ENCODE peak calls at places on chromosomes 3 and 15, in four cellular contexts. N is mesenchymal stem cell, J is IMR-90, A is H9. X is an unnamed sample.

GRCh38 chr3:42780892-42781700 is 8.0 kb upstream of the CCDC13 start:
- DNase-seq in J (peak), A (no peak), N (peak), X (no peak)

GRCh38 chr3:16482770-16483531 is 30.5 kb downstream of the RFTN1 start:
- DNase-seq in N (peak), J (peak), A (peak), X (peak)

GRCh38 chr3:195438371-195438770 is 4.4 kb downstream of the ACAP2 start:
- DNase-seq in J (no peak), A (no peak), N (no peak), X (no peak)

GRCh38 chr3:137761563-137762503 is 2.3 kb upstream of the SOX14 start:
- DNase-seq in N (no peak), A (peak), J (no peak), X (peak)

GRCh38 chr3:128946411-128946810 is 47.5 kb downstream of the CFAP92 start:
- DNase-seq in J (peak), A (no peak), N (peak), X (no peak)

GRCh38 chr15:95718441-95718840 is 612.1 kb upstream of the NR2F2 start:
- DNase-seq in N (no peak), A (no peak), J (no peak), X (no peak)

GRCh38 chr3:22392859-22393258 is 641.8 kb upstream of the ZNF385D start:
- DNase-seq in A (no peak), N (no peak), J (no peak), X (no peak)

GRCh38 chr3:17013050-17013449 is 128.3 kb downstream of the PLCL2 start:
- DNase-seq in J (no peak), N (no peak), A (no peak), X (no peak)

GRCh38 chr3:196144383-196145105 is 62.7 kb upstream of the TFRC start:
- DNase-seq in N (peak), A (no peak), J (peak), X (no peak)

GRCh38 chr3:50436063-50436674 is 67.3 kb downstream of the CACNA2D2 start:
- DNase-seq in N (peak), J (peak), A (peak), X (peak)

GRCh38 chr3:129422897-129423296 is 5.5 kb downstream of the EFCAB12 start:
- DNase-seq in J (no peak), A (no peak), N (no peak), X (no peak)

GRCh38 chr3:151403246-151403645 is 18.7 kb upstream of the P2RY12 start:
- DNase-seq in N (no peak), J (peak), A (no peak), X (no peak)

GRCh38 chr3:43161684-43162512 is 56.0 kb upstream of the POMGNT2 start:
- DNase-seq in N (peak), A (peak), J (peak), X (no peak)

GRCh38 chr15:29435811-29436210 is 166.2 kb upstream of the NSMCE3 start:
- DNase-seq in J (no peak), N (no peak), A (no peak), X (no peak)

GRCh38 chr3:11532865-11533490 is 110.7 kb downstream of the VGLL4 start:
- DNase-seq in N (no peak), J (peak), A (no peak), X (no peak)

GRCh38 chr15:66098019-66098363 is 155.6 kb downstream of the MEGF11 start:
- DNase-seq in A (no peak), N (no peak), J (no peak), X (no peak)

GRCh38 chr3:107826727-107827126 is 264.1 kb downstream of the CD47 start:
- DNase-seq in A (no peak), N (no peak), J (no peak), X (no peak)

GRCh38 chr3:99875925-99876781 is 58.5 kb downstream of the CMSS1 start:
- DNase-seq in A (peak), N (peak), J (peak), X (peak)

GRCh38 chr3:153958635-153959320 is 162.4 kb upstream of the ARHGEF26 start:
- DNase-seq in N (peak), A (no peak), J (no peak), X (no peak)

GRCh38 chr3:183812746-183813445 is 12.5 kb downstream of the MAP6D1 start:
- DNase-seq in A (no peak), N (no peak), J (no peak), X (no peak)

GRCh38 chr15:99102332-99103235 is 2.3 kb upstream of the SYNM start:
- DNase-seq in J (no peak), A (no peak), N (no peak), X (no peak)

GRCh38 chr3:134685881-134686802 is 35.3 kb upstream of the KY start:
- DNase-seq in J (peak), A (no peak), N (peak), X (no peak)

GRCh38 chr3:54917172-54917571 is 10.7 kb downstream of the LRTM1 start:
- DNase-seq in J (peak), N (no peak), A (no peak), X (no peak)

GRCh38 chr3:96843505-96844203 is 29.3 kb downstream of the EPHA6 start:
- DNase-seq in N (no peak), J (no peak), A (no peak), X (no peak)

GRCh38 chr3:71305246-71306206 is 278.0 kb downstream of the FOXP1 start:
- DNase-seq in J (peak), N (peak), A (peak), X (peak)

DNA sequence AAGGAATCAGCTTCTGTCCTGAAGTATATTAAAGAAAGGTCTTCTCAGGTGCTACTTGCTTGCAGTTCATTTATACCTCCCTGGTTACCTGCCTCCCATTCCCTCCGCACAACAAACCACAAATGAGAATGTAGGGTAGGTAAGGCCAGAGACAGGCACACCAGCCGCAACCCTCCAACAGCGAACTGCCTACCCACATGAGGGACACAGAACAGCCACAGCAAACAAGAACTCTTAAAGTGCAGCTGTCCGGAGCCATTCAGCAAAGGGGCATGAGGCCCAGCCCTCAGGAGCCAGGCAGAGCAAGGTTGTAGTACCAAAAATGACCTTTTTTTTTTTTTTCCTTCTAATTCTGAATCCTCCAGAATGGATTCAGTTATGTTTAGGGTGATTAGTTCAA is 52.4 kb downstream of the SPSB4 start:
- DNase-seq in J (no peak), N (no peak), A (no peak), X (no peak)
- H2BK5ac ChIP-seq in J (no peak), N (no peak), A (no peak), X (no peak)

DNA sequence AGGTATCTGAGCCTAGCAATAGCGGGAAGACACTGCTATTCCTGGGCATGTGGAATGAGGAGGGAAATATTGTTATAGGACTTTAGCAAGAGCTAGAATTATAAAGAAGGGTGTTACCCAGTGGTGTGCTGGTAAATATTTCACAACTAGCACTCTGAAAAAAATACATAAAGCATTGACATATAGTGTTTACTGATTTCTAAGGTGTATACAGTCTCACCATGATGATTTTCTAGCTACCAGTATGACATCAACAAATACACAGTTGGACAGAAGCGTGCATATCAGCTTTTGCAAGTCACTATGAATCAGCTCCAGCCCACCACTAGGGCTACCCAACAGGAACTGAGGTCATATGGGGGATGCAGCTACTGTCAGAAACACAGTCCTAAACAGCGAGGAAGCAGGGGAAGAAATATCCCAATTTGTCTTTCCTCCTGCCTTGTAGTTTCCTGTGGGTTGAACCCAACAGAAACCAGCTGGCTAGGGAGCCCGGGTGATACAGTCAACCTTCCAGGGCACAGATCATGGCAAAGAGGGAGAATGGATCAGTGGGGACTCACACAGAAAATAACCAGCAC is 39.6 kb downstream of the HGD start:
- DNase-seq in N (peak), A (no peak), J (peak), X (no peak)
- H2BK5ac ChIP-seq in N (no peak), A (no peak), J (peak), X (no peak)

GRCh38 chr15:73081321-73081958 is 29.2 kb downstream of the NEO1 start:
- DNase-seq in A (no peak), J (peak), N (peak), X (no peak)
- H2BK5ac ChIP-seq in A (no peak), J (no peak), N (no peak), X (no peak)

DNA sequence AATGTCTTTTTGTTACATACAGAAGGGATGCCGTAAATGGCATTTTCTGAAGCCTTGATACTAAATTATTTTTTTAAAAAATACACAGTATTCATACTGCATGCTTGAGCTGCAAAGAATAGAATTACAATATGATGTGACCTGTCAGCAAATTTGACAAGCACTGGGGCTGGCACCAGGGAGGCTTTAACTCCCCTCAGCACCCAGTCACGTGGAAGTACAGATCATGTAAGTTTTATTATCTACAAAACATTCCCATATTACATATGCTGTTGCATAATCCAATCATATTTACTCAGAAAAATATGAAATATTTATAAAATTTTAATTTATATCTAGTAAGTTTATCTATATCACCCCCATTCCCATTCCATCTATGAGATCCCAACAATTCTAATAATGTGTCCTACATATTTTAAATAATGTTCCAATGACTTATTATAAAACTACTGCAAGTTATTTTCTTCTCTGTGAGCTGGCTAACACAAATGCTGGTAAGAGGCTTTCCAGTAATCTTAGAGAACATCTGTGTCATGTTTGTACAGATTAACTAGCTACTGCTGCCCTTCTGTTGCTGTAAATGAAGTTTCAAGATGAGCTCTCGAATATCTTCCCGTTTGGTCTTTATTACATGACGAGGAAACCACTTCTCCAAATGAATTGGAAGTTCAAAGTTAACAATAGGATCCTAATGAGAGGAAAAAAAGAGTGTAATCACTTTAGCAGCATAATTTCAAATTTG is 5.2 kb upstream of the IMPG2 start:
- DNase-seq in A (no peak), N (no peak), J (no peak), X (no peak)
- H2BK5ac ChIP-seq in A (no peak), N (no peak), J (no peak), X (no peak)